ENCODE peak calls at places on chromosome 22, in seven cellular contexts. One of them, this sample, is unnamed.
A peak's percentile ranks its signal among the peaks of the same experiment; 100 is the strongest.

GRCh38 chr22:33969052-33969451 is 48.8 kb upstream of the LARGE1 start:
- DNase-seq in ovary: no peak
- DNase-seq in fibroblast of the aortic adventitia: no peak
- DNase-seq in breast epithelium: no peak
- DNase-seq in naive B cell: no peak
- DNase-seq in foreskin fibroblast: no peak
- DNase-seq in caudate nucleus: no peak
- DNase-seq in this sample: no peak

GRCh38 chr22:22423681-22424080 is 84.9 kb downstream of the ZNF280B start:
- DNase-seq in ovary: no peak
- DNase-seq in fibroblast of the aortic adventitia: no peak
- DNase-seq in breast epithelium: no peak
- DNase-seq in naive B cell: no peak
- DNase-seq in foreskin fibroblast: no peak
- DNase-seq in caudate nucleus: no peak
- DNase-seq in this sample: no peak

GRCh38 chr22:31627223-31627731 is 34.7 kb downstream of the PISD start:
- DNase-seq in ovary: peak; percentile 55
- DNase-seq in fibroblast of the aortic adventitia: no peak
- DNase-seq in breast epithelium: no peak
- DNase-seq in naive B cell: no peak
- DNase-seq in foreskin fibroblast: no peak
- DNase-seq in caudate nucleus: no peak
- DNase-seq in this sample: no peak

GRCh38 chr22:40451230-40451629 is 80.8 kb downstream of the SGSM3 start:
- DNase-seq in ovary: no peak
- DNase-seq in fibroblast of the aortic adventitia: peak; percentile 66
- DNase-seq in breast epithelium: no peak
- DNase-seq in naive B cell: no peak
- DNase-seq in foreskin fibroblast: no peak
- DNase-seq in caudate nucleus: no peak
- DNase-seq in this sample: peak; percentile 27

GRCh38 chr22:36160499-36160942 is at the start of gene APOL3:
- DNase-seq in ovary: peak; percentile 80
- DNase-seq in fibroblast of the aortic adventitia: peak; percentile 90
- DNase-seq in breast epithelium: peak; percentile 61
- DNase-seq in naive B cell: peak; percentile 43
- DNase-seq in foreskin fibroblast: peak; percentile 66
- DNase-seq in caudate nucleus: no peak
- DNase-seq in this sample: peak; percentile 86

GRCh38 chr22:36510966-36511881 is 4.4 kb upstream of the FOXRED2 start:
- DNase-seq in ovary: peak; percentile 50
- DNase-seq in fibroblast of the aortic adventitia: peak; percentile 63
- DNase-seq in breast epithelium: no peak
- DNase-seq in naive B cell: peak; percentile 25
- DNase-seq in foreskin fibroblast: peak; percentile 70
- DNase-seq in caudate nucleus: peak; percentile 8
- DNase-seq in this sample: no peak

GRCh38 chr22:46794491-46794890 is 32.0 kb downstream of the TBC1D22A start:
- DNase-seq in ovary: no peak
- DNase-seq in fibroblast of the aortic adventitia: no peak
- DNase-seq in breast epithelium: no peak
- DNase-seq in naive B cell: no peak
- DNase-seq in foreskin fibroblast: no peak
- DNase-seq in caudate nucleus: no peak
- DNase-seq in this sample: no peak

GRCh38 chr22:40525250-40525884 is 111.2 kb downstream of the MRTFA start:
- DNase-seq in ovary: peak; percentile 53
- DNase-seq in fibroblast of the aortic adventitia: peak; percentile 57
- DNase-seq in breast epithelium: no peak
- DNase-seq in naive B cell: peak; percentile 49
- DNase-seq in foreskin fibroblast: peak; percentile 67
- DNase-seq in caudate nucleus: no peak
- DNase-seq in this sample: peak; percentile 53

GRCh38 chr22:21816787-21817496 is 50.5 kb downstream of the MAPK1 start:
- DNase-seq in ovary: no peak
- DNase-seq in fibroblast of the aortic adventitia: peak; percentile 91
- DNase-seq in breast epithelium: no peak
- DNase-seq in naive B cell: peak; percentile 88
- DNase-seq in foreskin fibroblast: peak; percentile 91
- DNase-seq in caudate nucleus: no peak
- DNase-seq in this sample: no peak

GRCh38 chr22:39388261-39389011 is 11.1 kb upstream of the TAB1 start:
- DNase-seq in ovary: peak; percentile 89
- DNase-seq in fibroblast of the aortic adventitia: peak; percentile 68
- DNase-seq in breast epithelium: peak; percentile 75
- DNase-seq in naive B cell: peak; percentile 70
- DNase-seq in foreskin fibroblast: peak; percentile 94
- DNase-seq in caudate nucleus: peak; percentile 49
- DNase-seq in this sample: peak; percentile 84

GRCh38 chr22:29482726-29483125 is 2.7 kb downstream of the NEFH start:
- DNase-seq in ovary: no peak
- DNase-seq in fibroblast of the aortic adventitia: no peak
- DNase-seq in breast epithelium: no peak
- DNase-seq in naive B cell: no peak
- DNase-seq in foreskin fibroblast: no peak
- DNase-seq in caudate nucleus: no peak
- DNase-seq in this sample: no peak

This sample was measured in left ventricle myocardium inferior.